ENCODE peak calls at places on chromosomes 6 and 20, in eight cellular contexts. O is upper lobe of left lung; N is hepatocyte; R is CD4-positive, alpha-beta T cell; F is GM13976; X is A549; U is AG04450; J is brain microvascular endothelial cell. C is an unnamed sample.

GRCh38 chr6:36662380-36662779 is 16.1 kb upstream of the CDKN1A start:
- DNase-seq in J (no peak), N (no peak), U (no peak), O (no peak), F (no peak), X (no peak), R (no peak), C (no peak)

GRCh38 chr6:3433005-3433404 is 23.8 kb downstream of the SLC22A23 start:
- DNase-seq in R (no peak), X (no peak), O (no peak), N (no peak), J (no peak), U (no peak), F (no peak), C (no peak)

GRCh38 chr6:145904878-145905277 is 59.3 kb downstream of the SHPRH start:
- DNase-seq in X (no peak), N (no peak), O (no peak), J (no peak), R (no peak), F (no peak), U (no peak), C (peak)

GRCh38 chr6:127737009-127737486 is 160.1 kb downstream of the C6orf58 start:
- DNase-seq in R (peak), F (peak), N (peak), J (peak), U (peak), O (peak), X (peak), C (peak)

GRCh38 chr6:126076992-126077664 is 90.8 kb downstream of the TRMT11 start:
- DNase-seq in N (peak), J (no peak), F (no peak), R (no peak), O (no peak), X (no peak), U (no peak), C (no peak)

GRCh38 chr6:141105481-141105880 is 1027.2 kb upstream of the GJE1 start:
- DNase-seq in N (no peak), U (no peak), X (no peak), O (no peak), J (peak), R (no peak), F (no peak), C (no peak)

GRCh38 chr6:64330694-64331309 is 695.2 kb downstream of the PHF3 start:
- DNase-seq in U (peak), N (peak), O (peak), J (peak), R (no peak), X (no peak), F (no peak), C (peak)

GRCh38 chr6:154792761-154793160 is 59.5 kb downstream of the SCAF8 start:
- DNase-seq in R (no peak), O (no peak), F (no peak), U (no peak), N (no peak), J (peak), X (no peak), C (no peak)

GRCh38 chr20:49275634-49276033 is 2.2 kb downstream of the ZNFX1 start:
- DNase-seq in F (no peak), R (no peak), N (no peak), X (no peak), U (no peak), O (no peak), J (no peak), C (no peak)

GRCh38 chr6:119078449-119079287 is at the start of gene FAM184A:
- DNase-seq in X (peak), N (peak), J (peak), U (no peak), R (peak), O (peak), F (peak), C (peak)
- TF ChIP-seq CTCF in X (peak), N (peak), J (peak), U (no peak), R (no peak), O (peak), F (peak), C (no peak)

DNA sequence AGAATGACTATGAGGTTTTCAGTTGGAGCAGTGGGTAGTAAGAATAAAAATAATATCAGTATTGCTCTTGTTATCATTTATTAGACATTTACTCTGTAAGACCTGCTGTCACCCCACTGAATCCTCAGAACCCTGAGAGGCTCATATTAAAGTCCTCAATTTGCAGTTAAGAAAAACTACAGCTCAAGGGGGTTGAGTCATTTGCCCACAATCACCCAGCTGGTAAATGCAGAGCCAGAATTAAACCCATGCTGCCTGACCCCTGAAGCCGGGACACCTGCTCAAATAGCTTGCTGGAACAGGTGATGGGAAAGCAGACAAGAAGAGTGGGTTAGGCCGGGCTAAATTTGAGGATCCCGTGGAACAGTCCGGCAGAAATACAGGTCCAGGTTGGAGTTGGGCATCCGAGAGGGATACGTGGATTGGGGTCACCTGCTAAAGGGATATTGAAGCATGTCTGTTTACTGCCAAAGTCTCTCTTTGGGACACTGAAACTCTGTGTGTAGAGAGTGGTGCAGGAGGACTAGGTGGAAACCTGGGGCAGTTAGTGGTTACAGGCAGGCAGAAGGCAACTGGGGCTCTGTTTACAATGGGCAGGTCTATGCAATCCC is 344.1 kb downstream of the CDC5L start:
- DNase-seq in O (no peak), X (no peak), U (no peak), J (no peak), R (no peak), N (no peak), F (no peak), C (no peak)
- TF ChIP-seq CTCF in O (no peak), X (no peak), U (no peak), J (no peak), R (no peak), N (no peak), F (no peak), C (no peak)

DNA sequence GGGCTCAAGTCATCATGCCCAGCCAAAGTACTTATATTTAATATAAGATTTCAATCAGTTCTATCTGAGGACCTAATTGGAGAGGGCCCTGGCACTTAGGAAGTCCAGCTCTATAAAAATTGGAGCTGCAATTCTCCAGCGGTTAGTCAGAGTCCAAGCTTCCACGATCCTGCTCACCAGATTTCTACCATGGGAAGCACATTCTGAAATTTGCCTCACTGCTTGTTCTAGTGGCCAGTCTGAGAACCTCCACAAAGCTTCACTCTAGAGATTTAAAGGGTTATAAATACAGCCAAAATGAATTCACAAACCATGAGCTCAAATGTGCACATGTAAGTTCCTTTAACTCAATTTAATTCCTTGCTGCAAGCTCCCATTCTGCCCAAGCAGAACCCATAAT is 33.5 kb downstream of the PNLDC1 start:
- DNase-seq in R (no peak), N (no peak), X (no peak), U (no peak), O (no peak), F (no peak), J (peak), C (no peak)
- TF ChIP-seq CTCF in R (no peak), N (no peak), X (no peak), U (peak), O (no peak), F (no peak), J (no peak), C (no peak)

GRCh38 chr6:37704066-37704465 is 6.4 kb upstream of the MDGA1 start:
- DNase-seq in N (no peak), J (no peak), F (no peak), X (no peak), R (no peak), U (no peak), O (no peak), C (no peak)

GRCh38 chr6:37700266-37700973 is 2.7 kb upstream of the MDGA1 start:
- DNase-seq in U (no peak), J (no peak), F (no peak), O (no peak), X (no peak), R (no peak), N (no peak), C (no peak)

GRCh38 chr6:37699138-37699766 is 1.6 kb upstream of the MDGA1 start:
- DNase-seq in N (no peak), U (no peak), F (no peak), X (no peak), R (peak), J (no peak), O (no peak), C (no peak)

GRCh38 chr6:37704923-37705238 is 7.2 kb upstream of the MDGA1 start:
- DNase-seq in X (no peak), F (no peak), U (no peak), N (no peak), O (no peak), J (no peak), R (no peak), C (no peak)

GRCh38 chr6:37702314-37702713 is 4.6 kb upstream of the MDGA1 start:
- DNase-seq in J (no peak), R (no peak), X (no peak), N (no peak), O (no peak), F (no peak), U (no peak), C (peak)
- TF ChIP-seq CTCF in J (peak), R (no peak), X (peak), N (no peak), O (no peak), F (no peak), U (no peak), C (no peak)

GRCh38 chr6:76351275-76351674 is 278.8 kb upstream of the IMPG1 start:
- DNase-seq in N (peak), X (no peak), F (no peak), R (no peak), U (no peak), J (no peak), O (no peak), C (no peak)
- TF ChIP-seq CTCF in N (peak), X (no peak), F (no peak), R (no peak), U (no peak), J (no peak), O (no peak), C (no peak)

GRCh38 chr6:37693079-37693478 is 4.6 kb downstream of the MDGA1 start:
- DNase-seq in F (no peak), J (no peak), X (no peak), U (no peak), O (no peak), N (no peak), R (no peak), C (no peak)

GRCh38 chr6:37693546-37694250 is 4.0 kb downstream of the MDGA1 start:
- DNase-seq in X (no peak), J (no peak), F (no peak), N (no peak), U (no peak), R (no peak), O (no peak), C (no peak)

GRCh38 chr6:37690964-37691735 is 6.5 kb downstream of the MDGA1 start:
- DNase-seq in N (no peak), R (no peak), F (no peak), X (no peak), J (no peak), U (no peak), O (no peak), C (no peak)

GRCh38 chr6:37694259-37694658 is 3.4 kb downstream of the MDGA1 start:
- DNase-seq in R (no peak), N (no peak), X (no peak), F (no peak), J (no peak), U (no peak), O (no peak), C (no peak)

GRCh38 chr6:37691904-37692806 is 5.5 kb downstream of the MDGA1 start:
- DNase-seq in J (peak), U (no peak), R (peak), F (peak), N (peak), X (peak), O (peak), C (peak)
- TF ChIP-seq CTCF in J (peak), U (peak), R (peak), F (peak), N (peak), X (peak), O (peak), C (peak)

GRCh38 chr6:43170452-43171283 is at the start of gene SRF:
- DNase-seq in U (peak), R (peak), O (peak), X (peak), J (peak), F (peak), N (peak), C (peak)
- TF ChIP-seq CTCF in U (no peak), R (peak), O (no peak), X (no peak), J (no peak), F (no peak), N (no peak), C (no peak)

GRCh38 chr6:148431840-148432239 is 89.2 kb downstream of the SASH1 start:
- DNase-seq in X (no peak), U (no peak), J (no peak), R (no peak), O (no peak), N (no peak), F (no peak), C (no peak)
- TF ChIP-seq CTCF in X (no peak), U (no peak), J (no peak), R (no peak), O (no peak), N (no peak), F (no peak), C (no peak)

DNA sequence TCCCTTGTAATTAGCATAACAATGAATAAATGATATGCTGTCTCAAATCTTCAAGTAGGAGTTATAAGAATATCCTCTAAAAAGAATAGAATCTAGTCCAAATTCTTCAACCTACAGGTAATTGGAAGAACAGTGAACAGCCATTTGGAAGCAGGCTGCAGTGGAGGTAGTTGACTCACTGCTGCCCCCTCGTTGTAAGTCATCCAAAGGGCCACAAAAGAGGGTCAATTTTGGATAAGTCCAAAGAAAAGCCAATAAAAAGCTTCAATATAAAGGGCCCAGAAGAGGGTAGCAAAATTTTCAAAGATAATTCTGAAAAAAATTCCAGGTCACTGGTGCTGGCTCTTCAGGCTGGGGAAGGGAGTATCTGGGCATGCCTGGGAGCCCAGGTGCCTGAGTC is 60.8 kb upstream of the SSTR4 start:
- DNase-seq in R (no peak), O (no peak), X (no peak), U (no peak), N (peak), F (no peak), J (peak), C (peak)
- TF ChIP-seq CTCF in R (no peak), O (no peak), X (peak), U (peak), N (peak), F (peak), J (peak), C (peak)

GRCh38 chr20:17860306-17861197 is 108.0 kb downstream of the SNX5 start:
- DNase-seq in O (no peak), X (no peak), J (no peak), F (no peak), U (no peak), R (no peak), N (no peak), C (peak)

GRCh38 chr20:17859002-17859615 is 109.5 kb downstream of the SNX5 start:
- DNase-seq in O (no peak), F (peak), U (no peak), J (no peak), N (no peak), X (no peak), R (no peak), C (peak)

GRCh38 chr20:17858450-17859001 is 110.1 kb downstream of the SNX5 start:
- DNase-seq in O (no peak), J (no peak), U (no peak), N (no peak), R (no peak), F (no peak), X (no peak), C (no peak)

GRCh38 chr20:17857639-17858449 is 110.8 kb downstream of the SNX5 start:
- DNase-seq in R (no peak), J (no peak), X (no peak), O (no peak), F (no peak), N (no peak), U (no peak), C (no peak)

GRCh38 chr20:17859616-17860232 is 108.9 kb downstream of the SNX5 start:
- DNase-seq in R (peak), O (peak), X (no peak), N (no peak), U (no peak), J (no peak), F (peak), C (peak)
- TF ChIP-seq CTCF in R (no peak), O (no peak), X (no peak), N (no peak), U (no peak), J (no peak), F (peak), C (no peak)